ENCODE peak calls at places on chromosome 16, in five cellular contexts. D, F, S, M and Q are unnamed samples.

GRCh38 chr16:64475627-64476351 is 646.1 kb downstream of the CDH11 start:
- DNase-seq in D (no peak), F (no peak), S (peak; percentile 97), M (peak; percentile 91), Q (peak; percentile 29)

GRCh38 chr16:11539635-11540034 is 47.1 kb downstream of the LITAF start:
- DNase-seq in D (no peak), F (no peak), S (no peak), M (no peak), Q (no peak)

GRCh38 chr16:22007509-22008214 is at the start of gene MOSMO:
- DNase-seq in D (peak; percentile 82), F (peak; percentile 60), S (peak; percentile 67), M (peak; percentile 35), Q (peak; percentile 83)

GRCh38 chr16:67833035-67833417 is 9.1 kb upstream of the THAP11 start:
- DNase-seq in D (no peak), F (no peak), S (peak; percentile 77), M (peak; percentile 60), Q (peak; percentile 32)

GRCh38 chr16:50881953-50882352 is 140.1 kb downstream of the CYLD start:
- DNase-seq in D (no peak), F (no peak), S (no peak), M (no peak), Q (no peak)

GRCh38 chr16:81873221-81873620 is 94.1 kb downstream of the PLCG2 start:
- DNase-seq in D (no peak), F (no peak), S (no peak), M (no peak), Q (no peak)

GRCh38 chr16:76278976-76279375 is 1.8 kb downstream of the CNTNAP4 start:
- DNase-seq in D (no peak), F (no peak), S (no peak), M (no peak), Q (no peak)

GRCh38 chr16:68921654-68922053 is 78.3 kb downstream of the TANGO6 start:
- DNase-seq in D (no peak), F (peak; percentile 80), S (peak; percentile 79), M (no peak), Q (no peak)

GRCh38 chr16:75733305-75734141 is 7.2 kb upstream of the CPHXL start:
- DNase-seq in D (no peak), F (no peak), S (peak; percentile 98), M (peak; percentile 24), Q (peak; percentile 40)

GRCh38 chr16:80931985-80932720 is 74.5 kb downstream of the CMC2 start:
- DNase-seq in D (peak; percentile 81), F (peak; percentile 54), S (peak; percentile 71), M (peak; percentile 51), Q (peak; percentile 57)

GRCh38 chr16:69188716-69189115 is 1.8 kb downstream of the SNTB2 start:
- DNase-seq in D (no peak), F (peak; percentile 18), S (peak; percentile 75), M (peak; percentile 20), Q (no peak)

GRCh38 chr16:17409894-17410293 is 60.9 kb downstream of the XYLT1 start:
- DNase-seq in D (no peak), F (no peak), S (no peak), M (no peak), Q (no peak)

GRCh38 chr16:85969591-85969990 is 70.6 kb downstream of the IRF8 start:
- DNase-seq in D (no peak), F (no peak), S (peak; percentile 79), M (no peak), Q (peak; percentile 3)

DNA sequence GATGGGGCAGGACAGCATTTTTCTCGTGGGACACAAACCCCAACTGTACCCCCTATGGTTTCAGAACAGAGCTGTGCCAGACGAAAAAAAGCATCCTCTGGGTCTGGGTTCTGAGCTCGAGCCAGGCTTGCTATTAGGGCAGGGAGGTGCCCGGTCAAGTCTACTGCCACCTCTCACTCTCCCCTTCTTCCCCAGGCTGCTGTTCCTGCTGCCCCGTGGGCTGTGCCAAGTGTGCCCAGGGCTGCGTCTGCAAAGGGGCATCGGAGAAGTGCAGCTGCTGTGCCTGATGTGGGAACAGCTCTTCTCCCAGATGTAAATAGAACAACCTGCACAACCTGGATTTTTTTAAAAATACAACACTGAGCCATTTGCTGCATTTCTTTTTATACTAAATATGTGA is 1.1 kb downstream of the MT1E start:
- DNase-seq in D (no peak), F (no peak), S (no peak), M (no peak), Q (no peak)
- H3K4me3 ChIP-seq in D (peak overlapping the region; percentile 85), F (no peak overlapping the region), S (peak overlapping the region; percentile 68), M (peak overlapping the region; percentile 74), Q (peak overlapping the region; percentile 67)

DNA sequence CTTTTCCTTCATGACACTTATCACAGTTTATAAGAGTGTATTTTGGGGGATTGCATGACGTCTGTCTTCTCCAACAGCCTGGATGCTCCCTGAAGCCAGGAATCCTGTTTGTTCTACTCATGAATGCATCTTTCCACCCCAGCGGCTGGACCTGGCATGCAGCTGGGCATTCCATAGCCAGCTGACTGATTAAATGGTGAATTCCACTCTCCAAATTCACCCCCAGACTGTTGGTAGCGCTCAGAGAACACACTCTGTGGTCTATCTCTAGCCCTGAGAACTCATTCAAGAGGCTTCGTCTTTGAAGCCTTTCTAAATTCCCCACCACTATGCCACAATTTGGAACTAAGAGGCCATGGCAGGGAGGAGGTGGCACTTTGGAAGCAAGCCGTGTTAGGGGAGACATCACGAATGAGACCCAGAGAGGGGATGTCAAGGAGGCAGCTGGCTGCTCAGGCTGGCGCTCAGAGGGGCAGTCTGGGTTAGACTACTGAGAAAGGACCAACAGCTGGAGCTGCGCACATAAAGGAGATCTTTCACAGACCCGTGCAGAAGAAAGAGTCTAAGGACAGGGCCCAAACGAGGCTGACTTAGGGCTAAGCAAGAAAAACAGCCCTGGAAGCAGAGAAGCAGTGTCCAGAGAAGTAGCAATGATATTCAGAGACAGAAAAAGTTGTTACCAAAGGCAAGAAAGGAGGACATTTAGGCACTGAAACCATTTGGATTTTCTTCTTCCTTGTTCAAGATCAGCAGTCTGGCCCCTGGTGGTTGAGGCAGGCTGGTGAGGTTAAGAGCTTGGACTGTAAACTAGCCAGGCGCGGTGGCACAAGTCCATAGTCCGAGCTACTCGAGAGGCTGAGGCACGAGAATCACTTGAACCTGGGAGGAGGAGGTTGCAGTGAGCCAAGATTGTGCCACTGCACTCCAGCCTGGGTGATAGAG is 42.4 kb upstream of the ZNF629 start:
- DNase-seq in D (no peak), F (peak; percentile 34), S (peak; percentile 42), M (no peak), Q (no peak)
- TF ChIP-seq CTCF in D (no peak), F (no peak), S (no peak), M (peak; percentile 34), Q (peak; percentile 8)

GRCh38 chr16:73888840-73889577 is 407.6 kb upstream of the PSMD7 start:
- DNase-seq in D (no peak), F (no peak), S (no peak), M (no peak), Q (no peak)
- H3K4me3 ChIP-seq in D (no peak overlapping the region), F (no peak overlapping the region), S (no peak overlapping the region), M (no peak overlapping the region), Q (no peak overlapping the region)

GRCh38 chr16:19659554-19659953 is 58.5 kb downstream of the KNOP1 start:
- DNase-seq in D (no peak), F (no peak), S (no peak), M (no peak), Q (peak; percentile 8)
- TF ChIP-seq CTCF in D (no peak), F (peak; percentile 12), S (no peak), M (no peak), Q (peak; percentile 24)

GRCh38 chr16:59039066-59039465 is 304.9 kb upstream of the GOT2 start:
- DNase-seq in D (no peak), F (no peak), S (no peak), M (no peak), Q (no peak)
- H3K4me3 ChIP-seq in D (no peak overlapping the region), F (no peak overlapping the region), S (no peak overlapping the region), M (no peak overlapping the region), Q (no peak overlapping the region)

GRCh38 chr16:53704445-53704813 is 473 bp downstream of the FTO start:
- DNase-seq in D (no peak), F (no peak), S (no peak), M (no peak), Q (no peak)

GRCh38 chr16:53707671-53708070 is 3.7 kb downstream of the FTO start:
- DNase-seq in D (no peak), F (no peak), S (no peak), M (no peak), Q (no peak)

GRCh38 chr16:53708490-53708889 is 4.5 kb downstream of the FTO start:
- DNase-seq in D (no peak), F (no peak), S (no peak), M (no peak), Q (no peak)

DNA sequence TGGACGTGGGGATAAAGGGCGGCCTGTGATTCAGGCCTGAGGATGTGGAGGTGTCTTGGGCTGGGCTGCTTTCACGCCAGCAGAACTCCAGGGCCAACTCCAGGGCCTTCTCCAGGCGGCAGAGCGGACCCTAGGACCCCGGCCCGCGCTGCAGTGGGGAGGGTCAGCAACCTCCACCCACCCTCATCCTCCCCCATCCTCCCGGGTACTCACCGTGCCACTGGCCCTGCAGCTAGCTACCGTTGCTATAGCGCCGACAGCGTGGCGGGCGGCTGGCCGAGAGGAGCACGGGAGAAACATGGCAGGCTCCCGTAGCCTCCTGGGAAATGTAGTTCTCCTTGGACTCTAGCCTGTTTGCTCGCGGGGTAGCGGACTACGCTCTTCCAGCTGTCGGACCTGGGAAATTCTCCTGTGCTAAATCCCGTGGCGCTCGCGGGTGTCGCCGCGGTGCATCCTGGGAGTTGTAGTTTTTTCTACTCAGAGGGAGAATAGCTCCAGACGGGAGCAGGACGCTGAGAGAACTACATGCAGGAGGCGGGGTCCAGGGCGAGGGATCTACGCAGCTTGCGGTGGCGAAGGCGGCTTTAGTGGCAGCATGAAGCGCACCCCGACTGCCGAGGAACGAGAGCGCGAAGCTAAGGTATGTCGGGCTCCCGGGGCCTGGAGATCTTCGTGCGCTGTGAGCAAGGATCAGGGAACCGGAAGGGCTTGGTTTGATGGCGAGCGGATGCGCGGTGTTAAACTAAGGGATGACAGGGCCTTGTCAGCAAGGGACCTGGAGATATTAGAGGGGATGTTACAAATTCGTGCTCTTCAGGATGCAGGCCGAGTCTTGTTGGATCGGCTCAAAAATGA is at the start of the genes FTO and RPGRIP1L:
- DNase-seq in D (peak; percentile 98), F (peak; percentile 94), S (peak; percentile 98), M (peak; percentile 99), Q (peak; percentile 99)
- TF ChIP-seq CTCF in D (no peak), F (no peak), S (no peak), M (no peak), Q (no peak)